ENCODE peak calls at places on chromosomes 5 and 9, in nine cellular contexts. S, X, T, Y, G, H, L, C and V are unnamed samples.
A peak's percentile ranks its signal among the peaks of the same experiment; 100 is the strongest.

GRCh38 chr5:138440226-138441073 is 1.6 kb downstream of the REEP2 start:
- DNase-seq in C (no peak), G (no peak), S (no peak), Y (no peak), T (no peak), H (no peak), X (no peak), L (no peak), V (no peak)

GRCh38 chr5:159814810-159815585 is 101.3 kb upstream of the ADRA1B start:
- DNase-seq in C (no peak), H (no peak), S (no peak), L (peak; percentile 46), Y (no peak), G (no peak), X (no peak), T (no peak), V (no peak)

GRCh38 chr5:67886761-67887160 is 328.8 kb upstream of the PIK3R1 start:
- DNase-seq in G (no peak), S (no peak), T (no peak), L (no peak), H (no peak), C (no peak), Y (no peak), X (no peak), V (no peak)

GRCh38 chr5:59193616-59194319 is 610.9 kb downstream of the RAB3C start:
- DNase-seq in L (peak; percentile 95), X (no peak), Y (no peak), C (no peak), G (peak; percentile 96), H (no peak), S (no peak), T (no peak), V (peak; percentile 95)

GRCh38 chr9:98087420-98088354 is 31.2 kb downstream of the NANS start:
- DNase-seq in C (peak; percentile 44), S (no peak), Y (no peak), H (peak; percentile 75), T (no peak), G (no peak), L (peak; percentile 55), X (peak; percentile 22), V (no peak)

GRCh38 chr5:89377752-89378455 is 494.9 kb upstream of the MEF2C start:
- DNase-seq in S (no peak), L (no peak), G (no peak), X (no peak), C (no peak), T (no peak), H (no peak), Y (no peak), V (no peak)

GRCh38 chr9:101083451-101083850 is 54.9 kb downstream of the PLPPR1 start:
- DNase-seq in G (no peak), C (no peak), X (no peak), S (no peak), L (no peak), Y (no peak), H (no peak), T (no peak), V (no peak)

GRCh38 chr9:93667006-93667405 is 90.6 kb downstream of the PHF2 start:
- DNase-seq in S (no peak), G (no peak), H (no peak), X (peak; percentile 11), Y (no peak), C (no peak), L (no peak), T (no peak), V (no peak)

GRCh38 chr5:9776525-9776924 is 146.4 kb upstream of the TAS2R1 start:
- DNase-seq in G (no peak), H (no peak), Y (no peak), X (no peak), L (peak; percentile 57), T (no peak), S (no peak), C (no peak), V (no peak)

GRCh38 chr5:52989781-52990530 is 804 bp downstream of the ITGA2 start:
- DNase-seq in H (peak; percentile 67), T (peak; percentile 72), S (no peak), Y (no peak), L (peak; percentile 64), X (peak; percentile 22), G (no peak), C (no peak), V (no peak)

GRCh38 chr5:75054110-75054930 is 2.0 kb upstream of the GCNT4 start:
- DNase-seq in C (no peak), T (peak; percentile 44), G (no peak), L (peak; percentile 57), H (peak; percentile 72), X (peak; percentile 21), Y (peak; percentile 68), S (no peak), V (no peak)

GRCh38 chr9:95140821-95141220 is 176.7 kb downstream of the FANCC start:
- DNase-seq in G (no peak), C (no peak), H (no peak), X (no peak), L (no peak), T (no peak), Y (no peak), S (no peak), V (no peak)

GRCh38 chr5:8788246-8788645 is 757.6 kb downstream of the SEMA5A start:
- DNase-seq in G (no peak), H (no peak), L (no peak), T (no peak), S (no peak), Y (no peak), X (no peak), C (no peak), V (no peak)

GRCh38 chr5:148599187-148599586 is 55.1 kb downstream of the HTR4 start:
- DNase-seq in H (no peak), Y (no peak), C (no peak), L (no peak), S (no peak), X (no peak), T (no peak), G (no peak), V (no peak)

GRCh38 chr5:43043400-43043756 is 3.3 kb upstream of the ANXA2R start:
- DNase-seq in G (no peak), T (no peak), H (no peak), C (no peak), L (no peak), Y (no peak), X (no peak), S (no peak), V (no peak)
- H3K4me3 ChIP-seq in G (peak overlapping the region; percentile 52), T (peak overlapping the region; percentile 26), H (peak overlapping the region; percentile 47), C (peak overlapping the region; percentile 86), L (peak overlapping the region; percentile 67), Y (peak overlapping the region; percentile 58), X (peak overlapping the region; percentile 77), S (peak overlapping the region; percentile 67), V (peak overlapping the region; percentile 72)

DNA sequence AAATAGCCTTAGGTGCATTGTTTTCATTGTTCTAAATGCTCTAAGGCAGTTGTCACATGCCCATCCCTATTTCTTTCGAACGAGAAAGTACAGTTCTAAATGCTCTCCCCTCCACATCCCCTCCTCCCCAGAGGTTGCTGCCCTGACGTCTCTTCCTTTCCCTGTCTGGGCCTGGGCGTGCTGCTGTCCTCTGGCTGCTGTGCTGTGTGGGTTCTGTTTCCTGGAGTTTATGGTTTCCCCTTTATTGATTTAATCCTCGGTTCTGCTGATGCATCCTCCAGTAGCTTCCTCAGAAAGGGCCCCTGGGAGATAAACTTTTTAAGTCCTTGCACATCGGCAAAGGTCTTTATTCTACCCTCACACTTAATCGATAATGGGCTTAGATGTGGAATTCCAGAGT is 48.8 kb downstream of the MVB12B start:
- DNase-seq in S (no peak), L (peak; percentile 55), G (no peak), X (no peak), H (peak; percentile 35), C (no peak), Y (no peak), T (no peak), V (peak; percentile 9)
- TF ChIP-seq CTCF in S (no peak), L (no peak), G (peak; percentile 20), X (no peak), H (no peak), C (no peak), Y (no peak), T (no peak), V (no peak)

DNA sequence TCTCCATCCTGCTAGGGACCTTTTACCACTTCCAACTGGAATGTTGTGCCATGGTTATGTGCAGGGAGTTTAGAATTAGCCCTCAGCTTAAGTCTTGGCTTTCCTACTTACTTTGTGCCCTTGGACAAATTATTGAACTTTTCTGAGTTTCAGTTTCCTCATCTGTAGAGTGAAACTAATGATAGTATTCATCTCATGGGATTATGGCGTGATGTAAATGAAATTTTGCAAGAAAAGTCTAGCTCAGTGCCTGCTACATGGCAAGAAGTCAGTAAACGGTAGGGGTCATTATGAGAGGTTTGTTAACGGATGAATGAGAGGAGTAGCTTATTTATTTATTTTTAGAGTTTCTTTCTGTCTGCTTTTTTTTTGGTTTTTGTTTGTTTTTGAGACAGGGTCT is 1.8 kb downstream of the MVB12B start:
- DNase-seq in T (no peak), G (no peak), H (no peak), X (no peak), C (no peak), Y (no peak), L (no peak), S (no peak), V (no peak)
- H3K4me3 ChIP-seq in T (no peak overlapping the region), G (no peak overlapping the region), H (no peak overlapping the region), X (peak overlapping the region; percentile 78), C (no peak overlapping the region), Y (no peak overlapping the region), L (no peak overlapping the region), S (no peak overlapping the region), V (no peak overlapping the region)

GRCh38 chr9:34332370-34332964 is 3.1 kb downstream of the NUDT2 start:
- DNase-seq in C (no peak), G (no peak), H (peak; percentile 58), S (no peak), T (peak; percentile 49), Y (no peak), L (peak; percentile 46), X (no peak), V (no peak)
- TF ChIP-seq CTCF in C (peak; percentile 46), G (peak; percentile 52), H (peak; percentile 58), S (peak; percentile 43), T (no peak), Y (peak; percentile 28), L (peak; percentile 60), X (peak; percentile 73), V (peak; percentile 35)

GRCh38 chr9:36150529-36151305 is 14.2 kb downstream of the GLIPR2 start:
- DNase-seq in S (no peak), X (no peak), G (no peak), T (no peak), H (no peak), C (no peak), L (no peak), Y (no peak), V (no peak)
- H3K4me3 ChIP-seq in S (no peak overlapping the region), X (no peak overlapping the region), G (no peak overlapping the region), T (no peak overlapping the region), H (no peak overlapping the region), C (peak overlapping the region; percentile 45), L (no peak overlapping the region), Y (no peak overlapping the region), V (no peak overlapping the region)